ENCODE peak calls at places on chromosome 11, in five cellular contexts. M, S, U, B and P are unnamed samples.

GRCh38 chr11:72308226-72309073 is 64.5 kb upstream of the PHOX2A start:
- DNase-seq in M (peak; percentile 90), B (no peak), U (peak; percentile 91), S (no peak), P (peak; percentile 91)

GRCh38 chr11:59755701-59756495 is 722 bp downstream of the STX3 start:
- DNase-seq in M (peak; percentile 69), U (peak; percentile 37), B (peak; percentile 52), S (peak; percentile 88), P (peak; percentile 67)

GRCh38 chr11:20008870-20009644 is 151.2 kb downstream of the DBX1 start:
- DNase-seq in B (no peak), S (no peak), M (no peak), U (no peak), P (no peak)

GRCh38 chr11:72297828-72298227 is 53.9 kb upstream of the PHOX2A start:
- DNase-seq in M (no peak), B (no peak), U (no peak), S (no peak), P (no peak)

GRCh38 chr11:74316772-74317505 is 5.5 kb upstream of the P4HA3 start:
- DNase-seq in U (no peak), B (no peak), M (peak; percentile 76), S (no peak), P (peak; percentile 80)

GRCh38 chr11:69949327-69949726 is 128.8 kb upstream of the ANO1 start:
- DNase-seq in M (peak; percentile 73), S (peak; percentile 96), B (peak; percentile 51), U (no peak), P (peak; percentile 89)

GRCh38 chr11:44281151-44281550 is 28.8 kb downstream of the ALX4 start:
- DNase-seq in M (no peak), U (no peak), B (no peak), S (no peak), P (no peak)

GRCh38 chr11:71930556-71931244 is 1.9 kb downstream of the RNF121 start:
- DNase-seq in B (no peak), S (no peak), U (no peak), M (peak; percentile 70), P (no peak)

GRCh38 chr11:118476676-118477075 is 40.4 kb downstream of the KMT2A start:
- DNase-seq in S (no peak), M (no peak), B (no peak), U (no peak), P (no peak)

GRCh38 chr11:114064216-114064615 is 4.7 kb downstream of the ZBTB16 start:
- DNase-seq in M (no peak), B (no peak), S (no peak), U (no peak), P (no peak)

GRCh38 chr11:58061813-58062212 is 31.1 kb downstream of the OR6Q1 start:
- DNase-seq in M (peak; percentile 84), U (peak; percentile 62), S (no peak), B (no peak), P (peak; percentile 73)

GRCh38 chr11:127074151-127074761 is 73.7 kb upstream of the KIRREL3 start:
- DNase-seq in S (peak; percentile 59), B (no peak), M (peak; percentile 19), U (peak; percentile 26), P (peak; percentile 29)

GRCh38 chr11:9955387-9955786 is 291.5 kb downstream of the SWAP70 start:
- DNase-seq in U (no peak), M (no peak), S (no peak), B (no peak), P (no peak)

GRCh38 chr11:77147668-77148321 is 19.7 kb downstream of the MYO7A start:
- DNase-seq in M (no peak), U (no peak), B (no peak), S (no peak), P (peak; percentile 67)

GRCh38 chr11:122202951-122203456 is 87.0 kb upstream of the BLID start:
- DNase-seq in B (no peak), S (peak; percentile 69), U (peak; percentile 48), M (peak; percentile 84), P (peak; percentile 85)

GRCh38 chr11:131606936-131607335 is 236.5 kb downstream of the NTM start:
- DNase-seq in U (no peak), S (no peak), M (no peak), B (no peak), P (no peak)

GRCh38 chr11:2929880-2930704 is 872 bp upstream of the PHLDA2 start:
- DNase-seq in B (no peak), U (peak; percentile 18), M (peak; percentile 25), S (no peak), P (peak; percentile 76)

GRCh38 chr11:35163707-35164496 is 24.9 kb downstream of the CD44 start:
- DNase-seq in B (no peak), U (no peak), M (no peak), S (no peak), P (no peak)

GRCh38 chr11:65917077-65917433 is 1.8 kb downstream of the C11orf68 start:
- DNase-seq in M (no peak), S (no peak), U (no peak), B (no peak), P (no peak)

GRCh38 chr11:96191752-96192151 is 151.2 kb downstream of the MAML2 start:
- DNase-seq in S (no peak), M (peak; percentile 23), U (no peak), B (no peak), P (no peak)

GRCh38 chr11:2759228-2760195 is 59.7 kb upstream of the KCNQ1OT1 start:
- DNase-seq in B (no peak), U (no peak), S (no peak), M (no peak), P (no peak)

GRCh38 chr11:122578168-122578825 is 77.2 kb upstream of the UBASH3B start:
- DNase-seq in M (no peak), U (no peak), S (no peak), B (no peak), P (no peak)

GRCh38 chr11:2867142-2867541 is 18.4 kb downstream of the CDKN1C start:
- DNase-seq in S (no peak), M (no peak), U (no peak), B (no peak), P (no peak)

GRCh38 chr11:109027851-109028250 is 363.0 kb downstream of the DDX10 start:
- DNase-seq in S (no peak), M (no peak), B (no peak), U (no peak), P (no peak)

DNA sequence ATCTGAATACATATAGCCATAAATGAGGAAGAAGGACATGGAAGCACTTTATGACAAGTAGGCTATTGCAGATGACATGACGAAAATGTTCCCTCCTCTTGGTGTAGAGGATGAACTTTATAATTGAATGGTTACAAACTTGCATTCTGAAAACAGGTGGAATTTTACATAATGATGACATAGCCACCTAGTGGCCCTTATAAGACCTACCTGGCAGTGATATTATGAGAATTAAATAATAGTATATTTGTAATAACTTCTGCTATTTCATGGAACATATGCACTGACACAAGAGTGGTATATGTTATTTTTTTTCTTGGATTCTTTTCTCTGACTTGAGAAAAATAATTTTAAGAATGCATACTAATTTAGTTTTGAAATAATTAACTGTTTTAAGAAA is 22.9 kb downstream of the TRIM22 start:
- DNase-seq in B (no peak), U (no peak), S (no peak), M (peak; percentile 21), P (peak; percentile 22)
- TF ChIP-seq CTCF in B (peak; percentile 23), U (peak; percentile 52), S (peak; percentile 68), M (peak; percentile 43), P (peak; percentile 45)

GRCh38 chr11:81497202-81497804 is 1236.4 kb downstream of the FAM181B start:
- DNase-seq in U (peak; percentile 1), B (no peak), S (peak; percentile 2), M (peak; percentile 20), P (peak; percentile 28)
- TF ChIP-seq CTCF in U (peak; percentile 65), B (no peak), S (peak; percentile 91), M (peak; percentile 43), P (peak; percentile 61)

GRCh38 chr11:124069429-124070401 is 28.6 kb upstream of the OR10G7 start:
- DNase-seq in M (peak; percentile 53), B (no peak), S (peak; percentile 17), U (no peak), P (peak; percentile 61)
- TF ChIP-seq CTCF in M (peak; percentile 85), B (no peak), S (peak; percentile 52), U (peak; percentile 93), P (peak; percentile 91)

DNA sequence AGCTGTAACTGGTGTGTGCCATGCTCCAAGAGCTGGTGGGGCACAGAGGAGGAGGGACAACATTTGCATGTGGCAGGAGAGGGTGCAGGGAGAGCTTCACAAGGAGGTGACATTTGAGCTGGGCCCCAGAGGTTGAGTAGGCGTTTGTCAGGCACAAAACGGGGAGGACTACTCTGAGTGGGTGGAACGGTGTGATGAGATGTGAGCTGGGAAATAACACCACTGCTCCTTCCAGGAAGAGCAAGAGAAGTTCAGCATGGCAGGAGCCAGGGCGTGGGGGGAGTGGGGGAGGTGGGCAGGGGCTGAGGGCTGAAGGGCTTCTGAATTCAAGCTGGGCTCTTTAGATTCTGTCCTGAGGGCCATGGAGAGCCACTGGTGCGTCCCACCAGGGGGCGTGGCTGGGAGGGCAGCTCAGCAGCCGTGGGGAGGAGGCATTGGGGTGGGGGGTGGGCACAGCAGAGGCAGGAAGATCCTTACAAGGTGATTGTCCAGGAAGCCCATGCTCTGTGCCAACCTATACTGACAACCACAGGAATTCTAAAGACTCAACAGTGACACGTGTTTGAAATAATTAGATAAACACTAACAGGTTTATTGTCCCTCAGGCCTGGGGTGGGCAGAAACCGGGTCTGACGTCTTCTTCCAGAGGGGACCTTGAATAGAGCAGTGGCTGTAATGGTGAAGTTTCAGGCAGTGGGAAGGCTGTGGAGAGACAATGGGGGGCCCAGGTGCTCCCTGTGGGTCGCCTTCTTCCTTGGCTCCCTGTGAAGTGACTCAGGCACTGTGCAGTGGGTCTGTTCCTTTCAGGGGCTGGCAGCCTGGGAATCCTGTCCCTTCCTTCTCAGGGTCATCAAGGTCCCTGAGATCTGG is 54.4 kb downstream of the OTOG start:
- DNase-seq in U (no peak), B (no peak), S (no peak), M (no peak), P (no peak)
- TF ChIP-seq CTCF in U (no peak), B (no peak), S (no peak), M (no peak), P (no peak)

GRCh38 chr11:100978942-100979341 is 150.7 kb downstream of the PGR start:
- DNase-seq in S (no peak), M (no peak), B (no peak), U (no peak), P (no peak)

GRCh38 chr11:100981196-100981824 is 148.3 kb downstream of the PGR start:
- DNase-seq in M (no peak), S (no peak), U (no peak), B (no peak), P (no peak)

GRCh38 chr11:100978442-100978841 is 151.2 kb downstream of the PGR start:
- DNase-seq in B (no peak), U (no peak), S (no peak), M (no peak), P (no peak)

GRCh38 chr11:100984668-100985067 is 144.9 kb downstream of the PGR start:
- DNase-seq in S (no peak), B (no peak), U (no peak), M (no peak), P (no peak)

DNA sequence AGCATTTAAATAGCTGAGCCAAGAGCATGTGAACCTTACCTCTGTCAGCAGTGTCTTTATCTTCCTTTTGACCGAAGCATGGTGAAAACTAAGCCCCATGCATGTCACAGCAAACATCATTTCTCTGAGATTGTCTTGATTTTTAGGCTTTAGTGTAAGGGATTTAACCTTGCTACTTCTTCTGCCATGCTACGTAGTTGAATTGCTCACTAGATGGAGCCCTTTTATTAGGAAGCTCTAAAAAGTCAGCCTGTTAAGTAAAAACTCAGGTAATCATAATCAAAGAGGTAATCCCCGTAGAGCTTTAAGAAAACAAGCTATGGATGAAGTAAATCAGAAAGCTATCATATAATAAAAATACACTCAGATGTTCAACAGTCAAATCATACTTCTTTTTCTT is 149.5 kb downstream of the PGR start:
- DNase-seq in M (peak; percentile 21), S (no peak), U (no peak), B (no peak), P (peak; percentile 19)
- TF ChIP-seq CTCF in M (peak; percentile 30), S (peak; percentile 57), U (peak; percentile 40), B (no peak), P (peak; percentile 37)